ENCODE peak calls at places on chromosomes 7 and 10, in four cellular contexts. One of them, this sample, is unnamed.

GRCh38 chr10:66925896-66926719 is at the start of gene LRRTM3:
- DNase-seq in IMR-90: peak; percentile 73
- DNase-seq in K562: peak; percentile 37
- DNase-seq in keratinocyte: peak; percentile 11
- DNase-seq in this sample: peak; percentile 53

GRCh38 chr10:95550073-95550672 is 11.0 kb downstream of the SORBS1 start:
- DNase-seq in IMR-90: no peak
- DNase-seq in K562: no peak
- DNase-seq in keratinocyte: no peak
- DNase-seq in this sample: peak; percentile 56

GRCh38 chr10:107091126-107091525 is 73.4 kb downstream of the SORCS1 start:
- DNase-seq in IMR-90: no peak
- DNase-seq in K562: no peak
- DNase-seq in keratinocyte: no peak
- DNase-seq in this sample: no peak

GRCh38 chr7:30936650-30937245 is 25.1 kb downstream of the AQP1 start:
- DNase-seq in IMR-90: no peak
- DNase-seq in K562: no peak
- DNase-seq in keratinocyte: no peak
- DNase-seq in this sample: no peak

GRCh38 chr10:132685121-132685891 is 100.6 kb downstream of the NKX6-2 start:
- DNase-seq in IMR-90: peak; percentile 58
- DNase-seq in K562: peak; percentile 70
- DNase-seq in keratinocyte: no peak
- DNase-seq in this sample: no peak

GRCh38 chr10:50554381-50554994 is 69.3 kb downstream of the SGMS1 start:
- DNase-seq in IMR-90: no peak
- DNase-seq in K562: peak; percentile 64
- DNase-seq in keratinocyte: no peak
- DNase-seq in this sample: no peak

GRCh38 chr10:6203331-6204062 is 765 bp downstream of the PFKFB3 start:
- DNase-seq in IMR-90: peak; percentile 47
- DNase-seq in K562: peak; percentile 67
- DNase-seq in keratinocyte: no peak
- DNase-seq in this sample: peak; percentile 46

GRCh38 chr10:123389520-123389919 is 235.3 kb downstream of the BUB3 start:
- DNase-seq in IMR-90: no peak
- DNase-seq in K562: no peak
- DNase-seq in keratinocyte: no peak
- DNase-seq in this sample: no peak

GRCh38 chr7:108118959-108119358 is 11.2 kb downstream of the LAMB4 start:
- DNase-seq in IMR-90: no peak
- DNase-seq in K562: no peak
- DNase-seq in keratinocyte: no peak
- DNase-seq in this sample: no peak

GRCh38 chr10:16952010-16952550 is 134.9 kb upstream of the RSU1 start:
- DNase-seq in IMR-90: no peak
- DNase-seq in K562: no peak
- DNase-seq in keratinocyte: no peak
- DNase-seq in this sample: peak; percentile 89

GRCh38 chr7:6272481-6273323 is at the start of gene CYTH3:
- DNase-seq in IMR-90: peak; percentile 71
- DNase-seq in K562: peak; percentile 87
- DNase-seq in keratinocyte: no peak
- DNase-seq in this sample: peak; percentile 79

GRCh38 chr7:16129431-16130126 is 291.8 kb downstream of the CRPPA start:
- DNase-seq in IMR-90: peak; percentile 80
- DNase-seq in K562: no peak
- DNase-seq in keratinocyte: peak; percentile 7
- DNase-seq in this sample: peak; percentile 55

GRCh38 chr10:78255796-78256638 is 222.4 kb downstream of the RPS24 start:
- DNase-seq in IMR-90: peak; percentile 99
- DNase-seq in K562: peak; percentile 78
- DNase-seq in keratinocyte: peak; percentile 49
- DNase-seq in this sample: peak; percentile 92

GRCh38 chr7:135831451-135832220 is 83.0 kb upstream of the FAM180A start:
- DNase-seq in IMR-90: no peak
- DNase-seq in K562: no peak
- DNase-seq in keratinocyte: no peak
- DNase-seq in this sample: no peak

GRCh38 chr7:17405786-17406185 is 107.3 kb downstream of the AHR start:
- DNase-seq in IMR-90: peak; percentile 96
- DNase-seq in K562: no peak
- DNase-seq in keratinocyte: no peak
- DNase-seq in this sample: peak; percentile 87

GRCh38 chr7:140031364-140031763 is 31.4 kb downstream of the PARP12 start:
- DNase-seq in IMR-90: no peak
- DNase-seq in K562: no peak
- DNase-seq in keratinocyte: no peak
- DNase-seq in this sample: no peak

GRCh38 chr7:6246257-6246917 is 26.0 kb downstream of the CYTH3 start:
- DNase-seq in IMR-90: peak; percentile 58
- DNase-seq in K562: no peak
- DNase-seq in keratinocyte: no peak
- DNase-seq in this sample: peak; percentile 50

GRCh38 chr10:42998481-42999384 is 78.1 kb upstream of the RET start:
- DNase-seq in IMR-90: no peak
- DNase-seq in K562: no peak
- DNase-seq in keratinocyte: no peak
- DNase-seq in this sample: no peak

GRCh38 chr7:46244752-46245151 is 323.7 kb upstream of the IGFBP3 start:
- DNase-seq in IMR-90: peak; percentile 59
- DNase-seq in K562: no peak
- DNase-seq in keratinocyte: no peak
- DNase-seq in this sample: no peak

GRCh38 chr7:151506901-151507382 is 12.8 kb downstream of the RHEB start:
- DNase-seq in IMR-90: no peak
- DNase-seq in K562: peak; percentile 36
- DNase-seq in keratinocyte: no peak
- DNase-seq in this sample: peak; percentile 20
- H3K9me1 ChIP-seq in IMR-90: peaks cover 26% of the 10 kb centered on the region
- H3K9me1 ChIP-seq in K562: peaks cover 13% of the 10 kb centered on the region
- H3K9me1 ChIP-seq in keratinocyte: no peaks in the 10 kb centered on the region
- H3K9me1 ChIP-seq in this sample: no peaks in the 10 kb centered on the region

DNA sequence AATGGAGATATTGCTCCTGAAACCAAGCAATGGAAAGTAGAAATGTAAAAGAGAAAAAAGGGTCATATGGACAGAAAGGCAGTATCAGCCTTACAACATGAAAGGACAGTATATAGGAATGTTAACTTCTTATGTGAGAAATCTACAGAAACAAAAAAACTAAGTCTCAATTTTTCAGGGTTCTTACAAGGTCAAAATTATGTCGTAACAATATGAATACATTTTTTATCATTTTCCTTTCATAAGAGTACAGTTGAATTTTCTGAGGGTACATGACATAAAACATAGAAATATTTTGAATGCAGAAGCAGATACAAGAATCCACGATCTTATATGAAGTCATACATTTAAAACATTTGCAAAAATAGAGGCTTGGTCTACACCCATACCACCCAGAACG is 10.7 kb downstream of the DNA2 start:
- DNase-seq in IMR-90: no peak
- DNase-seq in K562: no peak
- DNase-seq in keratinocyte: no peak
- DNase-seq in this sample: no peak
- H3K9me1 ChIP-seq in IMR-90: no peaks in the 10 kb centered on the region
- H3K9me1 ChIP-seq in K562: no peaks in the 10 kb centered on the region
- H3K9me1 ChIP-seq in keratinocyte: no peaks in the 10 kb centered on the region
- H3K9me1 ChIP-seq in this sample: no peaks in the 10 kb centered on the region

DNA sequence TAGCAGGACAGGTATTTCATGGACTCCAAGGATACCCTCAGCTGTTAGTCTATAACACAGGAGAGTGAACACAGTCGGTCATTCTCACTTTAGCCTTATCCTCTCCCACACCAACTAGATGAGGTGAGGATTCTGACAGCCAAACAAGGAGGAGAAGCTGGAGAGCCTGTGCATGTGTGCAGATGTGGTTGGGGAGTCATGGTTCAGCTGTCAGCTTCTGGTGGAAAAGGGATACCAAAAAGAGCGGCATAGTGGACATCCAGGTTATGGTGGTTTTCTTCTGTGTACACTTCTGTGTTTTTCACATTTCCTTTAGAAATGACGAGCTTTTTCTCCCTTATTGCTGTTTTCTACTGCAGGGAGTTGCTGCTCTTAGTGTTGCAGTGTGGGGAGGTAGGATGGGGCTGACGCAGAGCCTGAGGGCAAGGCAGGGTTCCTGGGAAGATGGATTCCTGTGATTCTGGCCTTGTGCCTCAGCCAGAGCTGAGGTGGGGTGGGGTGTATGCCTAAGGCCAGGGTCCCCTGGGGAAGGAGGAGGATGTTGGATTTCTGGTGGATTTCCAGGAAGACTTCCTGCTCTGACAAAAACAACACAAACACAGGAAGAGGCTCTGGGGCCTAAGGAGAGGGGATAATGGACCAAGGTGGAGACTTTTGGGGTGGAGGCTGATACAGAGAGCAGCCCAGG is 26.5 kb downstream of the PLAU start:
- DNase-seq in IMR-90: no peak
- DNase-seq in K562: no peak
- DNase-seq in keratinocyte: no peak
- DNase-seq in this sample: no peak
- H3K9me1 ChIP-seq in IMR-90: peaks cover 14% of the 10 kb centered on the region
- H3K9me1 ChIP-seq in K562: no peaks in the 10 kb centered on the region
- H3K9me1 ChIP-seq in keratinocyte: no peaks in the 10 kb centered on the region
- H3K9me1 ChIP-seq in this sample: no peaks in the 10 kb centered on the region

DNA sequence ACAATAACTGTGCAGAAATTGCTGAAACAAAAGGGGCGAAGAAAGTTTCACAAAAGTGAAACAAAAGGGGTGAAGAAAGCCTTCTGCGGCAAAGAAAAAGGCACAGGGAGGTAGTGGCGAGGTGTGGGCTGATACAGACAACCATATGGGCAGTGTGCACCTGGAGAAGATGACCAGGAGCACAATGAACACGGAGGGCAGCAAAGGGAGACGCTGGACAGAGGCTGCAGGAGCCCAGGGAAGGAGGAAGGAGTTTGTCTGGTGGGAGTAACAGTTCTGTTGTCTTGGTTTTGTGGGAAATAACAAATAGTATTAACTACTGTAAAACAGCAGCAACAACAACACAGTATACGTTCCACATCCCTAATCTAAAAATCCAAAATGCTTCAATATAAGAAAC is 42.4 kb downstream of the ESYT2 start:
- DNase-seq in IMR-90: no peak
- DNase-seq in K562: no peak
- DNase-seq in keratinocyte: no peak
- DNase-seq in this sample: no peak
- H3K9me1 ChIP-seq in IMR-90: peaks cover 12% of the 10 kb centered on the region
- H3K9me1 ChIP-seq in K562: no peaks in the 10 kb centered on the region
- H3K9me1 ChIP-seq in keratinocyte: no peaks in the 10 kb centered on the region
- H3K9me1 ChIP-seq in this sample: no peaks in the 10 kb centered on the region

GRCh38 chr10:102948163-102948562 is 30.1 kb downstream of the CNNM2 start:
- DNase-seq in IMR-90: no peak
- DNase-seq in K562: peak; percentile 29
- DNase-seq in keratinocyte: no peak
- DNase-seq in this sample: no peak
- H3K9me1 ChIP-seq in IMR-90: peaks cover 9% of the 10 kb centered on the region
- H3K9me1 ChIP-seq in K562: no peaks in the 10 kb centered on the region
- H3K9me1 ChIP-seq in keratinocyte: no peaks in the 10 kb centered on the region
- H3K9me1 ChIP-seq in this sample: no peaks in the 10 kb centered on the region

GRCh38 chr10:70683601-70684329 is 11.5 kb downstream of the ADAMTS14 start:
- DNase-seq in IMR-90: no peak
- DNase-seq in K562: no peak
- DNase-seq in keratinocyte: no peak
- DNase-seq in this sample: no peak
- H3K9me1 ChIP-seq in IMR-90: no peaks in the 10 kb centered on the region
- H3K9me1 ChIP-seq in K562: peaks cover 4% of the 10 kb centered on the region
- H3K9me1 ChIP-seq in keratinocyte: no peaks in the 10 kb centered on the region
- H3K9me1 ChIP-seq in this sample: no peaks in the 10 kb centered on the region

GRCh38 chr7:38822556-38822955 is 86.4 kb downstream of the VPS41 start:
- DNase-seq in IMR-90: peak; percentile 18
- DNase-seq in K562: peak; percentile 16
- DNase-seq in keratinocyte: no peak
- DNase-seq in this sample: no peak
- H3K9me1 ChIP-seq in IMR-90: peaks cover 3% of the 10 kb centered on the region
- H3K9me1 ChIP-seq in K562: no peaks in the 10 kb centered on the region
- H3K9me1 ChIP-seq in keratinocyte: no peaks in the 10 kb centered on the region
- H3K9me1 ChIP-seq in this sample: no peaks in the 10 kb centered on the region

GRCh38 chr7:44982970-44983369 is 4.2 kb upstream of the MYO1G start:
- DNase-seq in IMR-90: no peak
- DNase-seq in K562: no peak
- DNase-seq in keratinocyte: no peak
- DNase-seq in this sample: no peak
- H3K9me1 ChIP-seq in IMR-90: peaks cover 12% of the 10 kb centered on the region
- H3K9me1 ChIP-seq in K562: no peaks in the 10 kb centered on the region
- H3K9me1 ChIP-seq in keratinocyte: no peaks in the 10 kb centered on the region
- H3K9me1 ChIP-seq in this sample: no peaks in the 10 kb centered on the region

DNA sequence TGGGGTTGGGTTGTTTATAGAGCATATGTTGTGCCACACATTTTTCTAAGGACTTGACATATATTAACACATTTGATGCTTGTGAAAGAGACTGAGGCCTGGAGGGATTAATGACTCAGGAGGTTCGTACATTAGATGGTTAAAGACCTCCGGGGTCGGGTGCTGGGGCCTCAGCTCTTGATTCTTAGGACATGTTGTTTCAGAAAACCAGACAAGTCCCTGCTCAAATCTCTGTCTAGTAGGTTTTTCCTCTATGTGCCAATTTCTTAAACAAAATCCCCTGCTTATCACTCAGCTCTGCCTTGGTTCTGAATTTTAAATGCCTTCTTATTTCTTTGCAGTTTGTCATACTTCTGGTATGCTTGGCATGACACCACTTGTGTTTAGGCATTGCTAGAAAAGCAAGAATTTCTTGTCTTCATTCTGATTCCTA is 5.8 kb downstream of the UPP1 start:
- DNase-seq in IMR-90: peak; percentile 76
- DNase-seq in K562: no peak
- DNase-seq in keratinocyte: no peak
- DNase-seq in this sample: no peak
- H3K9me1 ChIP-seq in IMR-90: peaks cover 23% of the 10 kb centered on the region
- H3K9me1 ChIP-seq in K562: no peaks in the 10 kb centered on the region
- H3K9me1 ChIP-seq in keratinocyte: peaks cover 3% of the 10 kb centered on the region
- H3K9me1 ChIP-seq in this sample: no peaks in the 10 kb centered on the region

GRCh38 chr7:102304668-102305067 is 18.0 kb downstream of the SH2B2 start:
- DNase-seq in IMR-90: no peak
- DNase-seq in K562: no peak
- DNase-seq in keratinocyte: no peak
- DNase-seq in this sample: no peak
- H3K9me1 ChIP-seq in IMR-90: peaks cover 20% of the 10 kb centered on the region
- H3K9me1 ChIP-seq in K562: no peaks in the 10 kb centered on the region
- H3K9me1 ChIP-seq in keratinocyte: no peaks in the 10 kb centered on the region
- H3K9me1 ChIP-seq in this sample: no peaks in the 10 kb centered on the region